ENCODE peak calls at places on chromosomes 7 and 10, in eight cellular contexts. S, T, J, K, L, C, Z and A are unnamed samples.

GRCh38 chr7:3943265-3943664 is 642.2 kb downstream of the SDK1 start:
- DNase-seq in S (no peak), T (no peak), J (no peak), K (no peak), L (no peak), C (no peak), Z (no peak), A (no peak)

GRCh38 chr10:86819567-86819966 is 63.1 kb downstream of the BMPR1A start:
- DNase-seq in S (no peak), T (no peak), J (peak; percentile 61), K (no peak), L (no peak), C (no peak), Z (no peak), A (no peak)

GRCh38 chr7:105612806-105613205 is 31.5 kb upstream of the EFCAB10 start:
- DNase-seq in S (no peak), T (no peak), J (no peak), K (no peak), L (no peak), C (no peak), Z (no peak), A (no peak)

GRCh38 chr10:110625951-110626855 is 17.9 kb upstream of the RBM20 start:
- DNase-seq in S (no peak), T (no peak), J (no peak), K (no peak), L (no peak), C (no peak), Z (no peak), A (peak; percentile 57)

GRCh38 chr10:80498833-80499671 is 38.6 kb upstream of the SH2D4B start:
- DNase-seq in S (peak; percentile 85), T (peak; percentile 96), J (peak; percentile 97), K (peak; percentile 95), L (peak; percentile 98), C (peak; percentile 90), Z (peak; percentile 89), A (peak; percentile 87)

GRCh38 chr7:3591150-3591549 is 290.1 kb downstream of the SDK1 start:
- DNase-seq in S (no peak), T (no peak), J (no peak), K (no peak), L (no peak), C (no peak), Z (no peak), A (no peak)

GRCh38 chr7:72337822-72338167 is 74.3 kb downstream of the CALN1 start:
- DNase-seq in S (no peak), T (no peak), J (no peak), K (no peak), L (no peak), C (no peak), Z (no peak), A (no peak)

GRCh38 chr7:94907420-94908203 is at the start of gene PPP1R9A:
- DNase-seq in S (peak; percentile 21), T (peak; percentile 46), J (no peak), K (no peak), L (peak; percentile 27), C (no peak), Z (peak; percentile 69), A (peak; percentile 72)

GRCh38 chr10:132616995-132617780 is 79.6 kb downstream of the INPP5A start:
- DNase-seq in S (no peak), T (no peak), J (no peak), K (no peak), L (no peak), C (no peak), Z (no peak), A (peak; percentile 40)

GRCh38 chr10:7239312-7239985 is 171.4 kb downstream of the SFMBT2 start:
- DNase-seq in S (no peak), T (no peak), J (no peak), K (no peak), L (no peak), C (no peak), Z (no peak), A (no peak)

GRCh38 chr7:157138424-157139141 is at the start of gene UBE3C:
- DNase-seq in S (peak; percentile 81), T (peak; percentile 89), J (peak; percentile 90), K (peak; percentile 79), L (peak; percentile 86), C (peak; percentile 76), Z (peak; percentile 90), A (peak; percentile 88)
- TF ChIP-seq POLR2A in S (peak; percentile 62), T (peak; percentile 54), J (peak; percentile 70), K (peak; percentile 65), L (peak; percentile 75), C (no peak), Z (peak; percentile 79), A (peak; percentile 47)

DNA sequence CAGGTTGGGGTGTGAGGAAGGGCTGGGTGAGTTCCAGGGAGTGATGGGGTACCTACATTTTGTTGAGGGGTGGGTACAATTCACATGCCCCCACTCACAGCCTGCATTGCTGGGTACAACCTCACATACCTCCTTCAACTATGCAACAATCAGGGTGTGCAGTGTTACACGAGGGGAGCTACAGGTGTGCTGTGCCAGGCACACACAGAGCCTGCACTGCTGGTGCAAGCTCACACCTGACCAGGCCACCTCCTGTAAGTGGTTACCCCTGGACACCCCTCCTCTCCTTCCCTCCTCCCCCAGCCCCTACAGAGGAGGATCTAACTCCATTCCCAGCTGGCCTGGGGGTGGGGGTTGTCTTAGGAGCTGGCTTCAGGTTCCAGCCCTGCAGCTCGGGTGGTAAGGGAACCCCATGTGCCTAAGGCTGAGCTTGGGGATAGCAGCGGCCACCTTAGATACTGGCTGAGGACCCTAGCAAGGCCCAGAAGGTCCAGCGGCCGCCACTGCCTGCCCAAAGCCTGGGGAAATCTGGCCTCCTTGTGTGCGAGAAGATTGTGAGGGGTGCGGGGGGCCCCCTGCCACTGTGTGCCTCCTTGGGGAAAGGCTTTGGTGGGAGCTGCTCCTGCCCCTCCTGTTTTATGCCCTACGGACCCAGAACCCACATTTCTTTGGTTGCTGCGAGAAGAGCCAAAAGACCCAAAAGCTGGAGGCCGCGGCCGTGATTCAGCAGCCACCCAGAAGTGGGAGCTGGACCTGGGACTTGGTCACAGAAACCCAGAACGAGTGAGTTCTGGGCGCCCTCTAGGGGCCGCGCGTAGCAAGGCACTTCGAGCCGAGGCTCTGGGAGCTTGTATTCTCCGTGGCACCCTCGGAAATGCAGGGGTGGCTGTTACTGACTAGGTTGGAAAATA is 10.8 kb downstream of the TLX1 start:
- DNase-seq in S (peak; percentile 81), T (peak; percentile 67), J (peak; percentile 72), K (peak; percentile 78), L (peak; percentile 58), C (peak; percentile 57), Z (peak; percentile 84), A (peak; percentile 76)
- H3K27me3 ChIP-seq in S (no peaks in the 10 kb centered on the region), T (peaks cover 7% of the 10 kb centered on the region), J (peaks cover 92% of the 10 kb centered on the region), K (peaks cover 6% of the 10 kb centered on the region), L (peaks cover 16% of the 10 kb centered on the region), C (peaks cover 22% of the 10 kb centered on the region), Z (peaks cover 58% of the 10 kb centered on the region), A (no peaks in the 10 kb centered on the region)

GRCh38 chr7:157928808-157929425 is 592.1 kb downstream of the DNAJB6 start:
- DNase-seq in S (no peak), T (no peak), J (no peak), K (no peak), L (no peak), C (no peak), Z (no peak), A (no peak)

GRCh38 chr7:157929671-157930070 is 592.9 kb downstream of the DNAJB6 start:
- DNase-seq in S (no peak), T (no peak), J (no peak), K (no peak), L (no peak), C (no peak), Z (no peak), A (no peak)

GRCh38 chr7:157927313-157927925 is 590.6 kb downstream of the DNAJB6 start:
- DNase-seq in S (no peak), T (no peak), J (no peak), K (no peak), L (no peak), C (no peak), Z (no peak), A (no peak)

GRCh38 chr7:157926521-157927167 is 589.8 kb downstream of the DNAJB6 start:
- DNase-seq in S (no peak), T (no peak), J (no peak), K (no peak), L (no peak), C (no peak), Z (no peak), A (no peak)

GRCh38 chr7:157928171-157928794 is 591.5 kb downstream of the DNAJB6 start:
- DNase-seq in S (no peak), T (no peak), J (no peak), K (no peak), L (no peak), C (no peak), Z (no peak), A (no peak)
- TF ChIP-seq POLR2A in S (no peak), T (no peak), J (no peak), K (no peak), L (no peak), C (no peak), Z (no peak), A (no peak)

DNA sequence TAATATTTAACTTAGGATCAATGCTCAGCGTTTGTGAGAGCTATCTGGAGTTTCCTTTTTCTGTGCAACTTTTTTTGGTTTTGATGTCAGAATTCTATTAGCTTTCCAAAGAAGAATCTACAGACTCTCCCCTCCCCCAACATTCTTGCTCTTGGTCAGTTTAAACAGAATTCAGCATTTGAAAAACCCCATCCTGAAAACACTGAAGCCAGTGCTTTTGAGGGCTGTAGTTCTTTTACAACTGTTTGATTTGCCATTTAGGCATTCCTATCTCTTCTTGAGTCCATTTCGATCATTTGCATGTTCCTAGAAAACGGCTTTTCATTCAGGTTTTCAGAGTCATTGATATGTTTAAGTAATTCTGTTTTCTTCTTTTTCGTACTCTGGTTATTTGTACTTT is 15.7 kb upstream of the CXCL12 start:
- DNase-seq in S (no peak), T (no peak), J (no peak), K (no peak), L (no peak), C (no peak), Z (no peak), A (no peak)
- H3K27me3 ChIP-seq in S (peaks cover 31% of the 10 kb centered on the region), T (no peaks in the 10 kb centered on the region), J (peaks cover 46% of the 10 kb centered on the region), K (no peaks in the 10 kb centered on the region), L (no peaks in the 10 kb centered on the region), C (no peaks in the 10 kb centered on the region), Z (no peaks in the 10 kb centered on the region), A (no peaks in the 10 kb centered on the region)

DNA sequence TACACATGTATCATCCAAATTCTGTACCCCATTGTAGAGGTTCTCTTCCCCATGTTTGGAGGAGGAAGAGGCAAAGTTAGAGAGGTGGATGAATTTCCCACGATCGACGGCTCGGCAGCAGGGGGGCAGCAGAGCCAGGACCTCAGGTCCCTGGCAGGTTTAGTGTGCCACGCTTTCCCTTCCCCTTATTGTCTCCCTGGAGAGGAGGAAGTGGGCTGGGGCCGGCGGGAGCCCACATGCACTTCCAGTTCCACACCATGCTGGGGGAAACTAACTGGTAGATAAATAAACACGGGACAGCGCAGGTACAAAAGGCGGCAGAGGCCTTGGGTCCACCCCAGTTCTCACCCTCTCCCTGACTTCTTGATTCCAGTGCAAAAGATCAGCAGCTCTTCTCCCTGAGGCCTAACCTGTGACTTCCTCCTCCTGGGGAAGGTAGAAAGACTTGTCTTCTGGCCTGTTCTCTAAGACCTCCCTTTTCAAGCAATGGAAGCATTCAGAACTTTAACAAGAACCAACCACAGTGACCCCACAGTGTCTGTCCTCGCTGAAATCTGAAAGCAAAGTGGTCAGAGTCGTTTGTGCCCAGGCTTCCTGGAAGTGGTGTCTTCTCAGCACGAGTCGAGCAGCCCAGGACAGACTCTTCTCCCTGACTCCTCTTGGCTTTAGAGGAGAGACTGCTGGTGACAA is 30.5 kb upstream of the SRGN start:
- DNase-seq in S (no peak), T (no peak), J (no peak), K (no peak), L (no peak), C (no peak), Z (no peak), A (peak; percentile 39)
- TF ChIP-seq POLR2A in S (no peak), T (no peak), J (no peak), K (no peak), L (no peak), C (no peak), Z (peak; percentile 32), A (no peak)

GRCh38 chr7:70787275-70787674 is 344.7 kb upstream of the GALNT17 start:
- DNase-seq in S (no peak), T (no peak), J (no peak), K (no peak), L (no peak), C (no peak), Z (no peak), A (no peak)
- H3K27me3 ChIP-seq in S (no peaks in the 10 kb centered on the region), T (no peaks in the 10 kb centered on the region), J (no peaks in the 10 kb centered on the region), K (no peaks in the 10 kb centered on the region), L (no peaks in the 10 kb centered on the region), C (no peaks in the 10 kb centered on the region), Z (no peaks in the 10 kb centered on the region), A (no peaks in the 10 kb centered on the region)